ENCODE peak calls at places on chromosomes 16 and 17, in six cellular contexts. G, I, P, K, L and J are unnamed samples.

GRCh38 chr17:58329035-58329807 is 626 bp upstream of the TSPOAP1 start:
- DNase-seq in G (peak; percentile 79), I (no peak), P (no peak), K (peak; percentile 67), L (peak; percentile 55), J (no peak)

GRCh38 chr16:72996291-72997062 is 51.5 kb downstream of the ZFHX3 start:
- DNase-seq in G (no peak), I (no peak), P (no peak), K (no peak), L (no peak), J (no peak)

GRCh38 chr17:72420775-72421127 is 299.9 kb downstream of the SOX9 start:
- DNase-seq in G (no peak), I (no peak), P (no peak), K (no peak), L (no peak), J (no peak)

GRCh38 chr17:80270104-80270503 is 9.5 kb downstream of the RNF213 start:
- DNase-seq in G (no peak), I (no peak), P (no peak), K (no peak), L (no peak), J (no peak)

GRCh38 chr16:3458278-3458851 is 14.9 kb downstream of the NAA60 start:
- DNase-seq in G (no peak), I (no peak), P (peak; percentile 65), K (no peak), L (peak; percentile 64), J (no peak)

GRCh38 chr17:17770371-17771059 is 66.3 kb downstream of the SREBF1 start:
- DNase-seq in G (no peak), I (no peak), P (no peak), K (no peak), L (no peak), J (no peak)

GRCh38 chr17:68289936-68290267 is 1.0 kb downstream of the SLC16A6 start:
- DNase-seq in G (no peak), I (no peak), P (no peak), K (no peak), L (no peak), J (no peak)

GRCh38 chr17:37392024-37392590 is 14.5 kb downstream of the ACACA start:
- DNase-seq in G (no peak), I (peak; percentile 77), P (peak; percentile 71), K (no peak), L (no peak), J (no peak)

GRCh38 chr16:84724619-84725307 is 25.0 kb downstream of the USP10 start:
- DNase-seq in G (no peak), I (no peak), P (peak; percentile 39), K (no peak), L (no peak), J (no peak)